ENCODE peak calls at places on chromosomes 3 and 15, in seven cellular contexts. One of them, this sample, is unnamed.

GRCh38 chr3:10263549-10264363 is 15.5 kb downstream of the TATDN2 start:
- DNase-seq in sigmoid colon: peak
- DNase-seq in upper lobe of right lung: no peak
- DNase-seq in fibroblast of lung: peak
- DNase-seq in pancreas: no peak
- DNase-seq in fibroblast of mammary gland: peak
- DNase-seq in AG10803: peak
- DNase-seq in this sample: peak

GRCh38 chr15:55742927-55743614 is at the start of gene PRTG:
- DNase-seq in pancreas: peak
- DNase-seq in sigmoid colon: peak
- DNase-seq in upper lobe of right lung: peak
- DNase-seq in AG10803: peak
- DNase-seq in fibroblast of lung: peak
- DNase-seq in fibroblast of mammary gland: peak
- DNase-seq in this sample: peak

GRCh38 chr3:108305484-108306172 is 9.3 kb downstream of the HHLA2 start:
- DNase-seq in fibroblast of mammary gland: peak
- DNase-seq in sigmoid colon: no peak
- DNase-seq in fibroblast of lung: no peak
- DNase-seq in upper lobe of right lung: peak
- DNase-seq in pancreas: peak
- DNase-seq in AG10803: no peak
- DNase-seq in this sample: no peak

GRCh38 chr3:112437146-112438022 is 61.9 kb downstream of the BTLA start:
- DNase-seq in fibroblast of lung: peak
- DNase-seq in AG10803: peak
- DNase-seq in upper lobe of right lung: no peak
- DNase-seq in fibroblast of mammary gland: peak
- DNase-seq in pancreas: peak
- DNase-seq in sigmoid colon: no peak
- DNase-seq in this sample: peak

GRCh38 chr3:99009851-99010250 is 108.4 kb upstream of the DCBLD2 start:
- DNase-seq in sigmoid colon: no peak
- DNase-seq in pancreas: no peak
- DNase-seq in fibroblast of mammary gland: no peak
- DNase-seq in fibroblast of lung: no peak
- DNase-seq in upper lobe of right lung: no peak
- DNase-seq in AG10803: no peak
- DNase-seq in this sample: no peak

GRCh38 chr3:122295286-122295685 is 29.8 kb upstream of the CSTA start:
- DNase-seq in fibroblast of lung: no peak
- DNase-seq in upper lobe of right lung: no peak
- DNase-seq in AG10803: no peak
- DNase-seq in fibroblast of mammary gland: no peak
- DNase-seq in sigmoid colon: no peak
- DNase-seq in pancreas: no peak
- DNase-seq in this sample: no peak

GRCh38 chr3:36700537-36701248 is 63.7 kb downstream of the DCLK3 start:
- DNase-seq in fibroblast of lung: peak
- DNase-seq in pancreas: no peak
- DNase-seq in fibroblast of mammary gland: peak
- DNase-seq in upper lobe of right lung: peak
- DNase-seq in sigmoid colon: no peak
- DNase-seq in AG10803: peak
- DNase-seq in this sample: peak

GRCh38 chr3:23019596-23020300 is 183.4 kb upstream of the UBE2E2 start:
- DNase-seq in sigmoid colon: no peak
- DNase-seq in AG10803: peak
- DNase-seq in upper lobe of right lung: no peak
- DNase-seq in fibroblast of mammary gland: no peak
- DNase-seq in fibroblast of lung: peak
- DNase-seq in pancreas: no peak
- DNase-seq in this sample: no peak

GRCh38 chr3:138963161-138963560 is 16.1 kb downstream of the FOXL2NB start:
- DNase-seq in AG10803: no peak
- DNase-seq in upper lobe of right lung: no peak
- DNase-seq in pancreas: no peak
- DNase-seq in fibroblast of mammary gland: no peak
- DNase-seq in sigmoid colon: no peak
- DNase-seq in fibroblast of lung: no peak
- DNase-seq in this sample: no peak

GRCh38 chr3:108090066-108090700 is 648 bp downstream of the CD47 start:
- DNase-seq in pancreas: no peak
- DNase-seq in fibroblast of mammary gland: peak
- DNase-seq in fibroblast of lung: peak
- DNase-seq in AG10803: peak
- DNase-seq in upper lobe of right lung: no peak
- DNase-seq in sigmoid colon: peak
- DNase-seq in this sample: no peak

GRCh38 chr3:11346416-11346815 is 74.2 kb downstream of the ATG7 start:
- DNase-seq in fibroblast of mammary gland: no peak
- DNase-seq in sigmoid colon: no peak
- DNase-seq in fibroblast of lung: peak
- DNase-seq in AG10803: peak
- DNase-seq in pancreas: no peak
- DNase-seq in upper lobe of right lung: no peak
- DNase-seq in this sample: no peak

GRCh38 chr3:54950391-54951003 is 22.6 kb upstream of the LRTM1 start:
- DNase-seq in fibroblast of lung: no peak
- DNase-seq in upper lobe of right lung: no peak
- DNase-seq in sigmoid colon: no peak
- DNase-seq in AG10803: no peak
- DNase-seq in fibroblast of mammary gland: no peak
- DNase-seq in pancreas: no peak
- DNase-seq in this sample: no peak

GRCh38 chr15:57500979-57501576 is 90.6 kb upstream of the MYZAP start:
- DNase-seq in pancreas: no peak
- DNase-seq in fibroblast of lung: peak
- DNase-seq in upper lobe of right lung: no peak
- DNase-seq in fibroblast of mammary gland: peak
- DNase-seq in AG10803: peak
- DNase-seq in sigmoid colon: no peak
- DNase-seq in this sample: peak

GRCh38 chr3:147758786-147759185 is 349.6 kb downstream of the ZIC1 start:
- DNase-seq in sigmoid colon: no peak
- DNase-seq in pancreas: no peak
- DNase-seq in upper lobe of right lung: no peak
- DNase-seq in fibroblast of mammary gland: peak
- DNase-seq in AG10803: peak
- DNase-seq in fibroblast of lung: peak
- DNase-seq in this sample: no peak

GRCh38 chr15:101528108-101528916 is 38.8 kb upstream of the PCSK6 start:
- DNase-seq in upper lobe of right lung: no peak
- DNase-seq in pancreas: peak
- DNase-seq in sigmoid colon: peak
- DNase-seq in fibroblast of lung: no peak
- DNase-seq in AG10803: peak
- DNase-seq in fibroblast of mammary gland: no peak
- DNase-seq in this sample: no peak

GRCh38 chr3:99965681-99966408 is 148.2 kb downstream of the CMSS1 start:
- DNase-seq in upper lobe of right lung: no peak
- DNase-seq in fibroblast of lung: no peak
- DNase-seq in fibroblast of mammary gland: no peak
- DNase-seq in AG10803: no peak
- DNase-seq in pancreas: no peak
- DNase-seq in sigmoid colon: no peak
- DNase-seq in this sample: no peak

GRCh38 chr3:66428733-66429132 is 72.1 kb downstream of the LRIG1 start:
- DNase-seq in fibroblast of lung: peak
- DNase-seq in sigmoid colon: peak
- DNase-seq in upper lobe of right lung: no peak
- DNase-seq in pancreas: peak
- DNase-seq in fibroblast of mammary gland: peak
- DNase-seq in AG10803: peak
- DNase-seq in this sample: peak

GRCh38 chr15:69841046-69841828 is 256.5 kb downstream of the TLE3 start:
- DNase-seq in fibroblast of mammary gland: no peak
- DNase-seq in sigmoid colon: no peak
- DNase-seq in upper lobe of right lung: no peak
- DNase-seq in AG10803: peak
- DNase-seq in fibroblast of lung: no peak
- DNase-seq in pancreas: no peak
- DNase-seq in this sample: peak

GRCh38 chr15:63915888-63916731 is 82.4 kb upstream of the HERC1 start:
- DNase-seq in pancreas: no peak
- DNase-seq in AG10803: peak
- DNase-seq in sigmoid colon: no peak
- DNase-seq in fibroblast of lung: peak
- DNase-seq in upper lobe of right lung: no peak
- DNase-seq in fibroblast of mammary gland: no peak
- DNase-seq in this sample: peak

GRCh38 chr15:52144656-52145055 is 32.1 kb upstream of the BCL2L10 start:
- DNase-seq in pancreas: no peak
- DNase-seq in fibroblast of lung: peak
- DNase-seq in fibroblast of mammary gland: peak
- DNase-seq in AG10803: peak
- DNase-seq in upper lobe of right lung: no peak
- DNase-seq in sigmoid colon: no peak
- DNase-seq in this sample: peak

GRCh38 chr3:191499307-191500125 is 38.6 kb downstream of the PYDC2 start:
- DNase-seq in pancreas: peak
- DNase-seq in sigmoid colon: peak
- DNase-seq in fibroblast of lung: peak
- DNase-seq in upper lobe of right lung: peak
- DNase-seq in fibroblast of mammary gland: peak
- DNase-seq in AG10803: peak
- DNase-seq in this sample: peak

GRCh38 chr15:79047676-79048439 is 42.7 kb downstream of the RASGRF1 start:
- DNase-seq in upper lobe of right lung: peak
- DNase-seq in sigmoid colon: peak
- DNase-seq in pancreas: peak
- DNase-seq in AG10803: no peak
- DNase-seq in fibroblast of lung: no peak
- DNase-seq in fibroblast of mammary gland: no peak
- DNase-seq in this sample: no peak

GRCh38 chr15:60844431-60845174 is 365.7 kb upstream of the ICE2 start:
- DNase-seq in sigmoid colon: no peak
- DNase-seq in upper lobe of right lung: no peak
- DNase-seq in fibroblast of mammary gland: no peak
- DNase-seq in fibroblast of lung: no peak
- DNase-seq in AG10803: no peak
- DNase-seq in pancreas: no peak
- DNase-seq in this sample: no peak

GRCh38 chr3:192417012-192417411 is 310.3 kb downstream of the FGF12 start:
- DNase-seq in upper lobe of right lung: no peak
- DNase-seq in fibroblast of lung: peak
- DNase-seq in AG10803: no peak
- DNase-seq in sigmoid colon: no peak
- DNase-seq in fibroblast of mammary gland: no peak
- DNase-seq in pancreas: no peak
- DNase-seq in this sample: no peak

GRCh38 chr15:23642413-23643044 is 5.1 kb downstream of the MAGEL2 start:
- DNase-seq in AG10803: peak
- DNase-seq in pancreas: peak
- DNase-seq in sigmoid colon: peak
- DNase-seq in upper lobe of right lung: peak
- DNase-seq in fibroblast of lung: peak
- DNase-seq in fibroblast of mammary gland: peak
- DNase-seq in this sample: peak

GRCh38 chr3:74897006-74897405 is 282.5 kb upstream of the CNTN3 start:
- DNase-seq in fibroblast of lung: no peak
- DNase-seq in upper lobe of right lung: no peak
- DNase-seq in fibroblast of mammary gland: peak
- DNase-seq in pancreas: no peak
- DNase-seq in AG10803: peak
- DNase-seq in sigmoid colon: no peak
- DNase-seq in this sample: peak
- TF ChIP-seq CTCF in fibroblast of lung: peak
- TF ChIP-seq CTCF in upper lobe of right lung: peak
- TF ChIP-seq CTCF in fibroblast of mammary gland: peak
- TF ChIP-seq CTCF in pancreas: no peak
- TF ChIP-seq CTCF in AG10803: peak
- TF ChIP-seq CTCF in sigmoid colon: no peak
- TF ChIP-seq CTCF in this sample: peak

DNA sequence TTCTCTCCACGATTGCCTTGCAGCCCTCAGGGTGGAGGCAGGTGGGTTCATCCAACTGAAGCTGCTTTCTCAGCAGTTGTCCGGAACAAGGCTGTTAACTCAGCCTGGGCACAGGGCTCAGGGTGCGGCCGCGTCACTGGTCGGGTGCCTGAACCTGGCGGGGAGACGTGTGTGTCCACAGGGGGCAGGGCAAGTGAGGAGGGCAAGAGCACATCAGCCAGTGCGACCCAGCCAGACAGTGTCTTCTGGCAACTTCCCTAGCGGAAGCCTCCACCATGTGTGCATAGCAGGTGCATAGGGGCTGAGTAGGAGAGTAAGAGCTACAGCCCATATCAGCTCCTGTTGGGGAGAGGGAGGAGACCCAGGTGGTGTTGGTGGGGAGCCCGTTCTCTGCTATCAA is 150.4 kb upstream of the THRB start:
- DNase-seq in AG10803: no peak
- DNase-seq in sigmoid colon: no peak
- DNase-seq in upper lobe of right lung: no peak
- DNase-seq in fibroblast of lung: no peak
- DNase-seq in pancreas: peak
- DNase-seq in fibroblast of mammary gland: no peak
- DNase-seq in this sample: no peak
- H3K4me3 ChIP-seq in AG10803: no peak
- H3K4me3 ChIP-seq in sigmoid colon: no peak
- H3K4me3 ChIP-seq in upper lobe of right lung: no peak
- H3K4me3 ChIP-seq in fibroblast of lung: no peak
- H3K4me3 ChIP-seq in pancreas: no peak
- H3K4me3 ChIP-seq in fibroblast of mammary gland: no peak
- H3K4me3 ChIP-seq in this sample: no peak

DNA sequence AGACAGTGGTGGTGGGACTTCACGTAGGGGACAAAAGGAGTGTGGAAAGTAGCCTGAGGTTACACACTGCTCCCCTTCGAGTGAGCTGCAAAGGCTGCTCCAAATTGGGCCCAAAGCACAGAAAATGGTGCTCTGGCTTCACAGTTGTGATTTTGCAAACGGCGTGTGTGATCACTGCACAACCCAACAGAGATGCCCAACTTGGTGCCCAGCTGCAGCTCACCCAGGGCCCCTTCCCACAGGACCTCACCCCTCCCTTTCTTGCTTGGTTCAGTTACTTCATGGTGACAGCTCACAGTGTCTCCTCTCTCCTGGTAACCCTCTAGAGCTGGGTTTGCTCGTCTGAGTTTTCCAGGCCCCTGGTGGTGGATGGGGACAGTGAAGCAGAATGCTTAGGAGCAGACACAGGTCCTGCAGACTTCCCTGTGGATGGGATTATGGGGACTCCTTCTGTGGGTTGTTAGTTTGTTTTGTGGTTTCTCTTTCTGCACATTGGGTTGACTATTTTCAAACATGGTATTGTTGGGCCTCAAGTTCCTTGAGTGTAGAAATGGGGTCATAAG is 98.3 kb downstream of the TOP2B start:
- DNase-seq in fibroblast of mammary gland: no peak
- DNase-seq in upper lobe of right lung: no peak
- DNase-seq in pancreas: no peak
- DNase-seq in sigmoid colon: no peak
- DNase-seq in AG10803: no peak
- DNase-seq in fibroblast of lung: no peak
- DNase-seq in this sample: no peak
- TF ChIP-seq CTCF in fibroblast of mammary gland: no peak
- TF ChIP-seq CTCF in upper lobe of right lung: no peak
- TF ChIP-seq CTCF in pancreas: no peak
- TF ChIP-seq CTCF in sigmoid colon: no peak
- TF ChIP-seq CTCF in AG10803: no peak
- TF ChIP-seq CTCF in fibroblast of lung: no peak
- TF ChIP-seq CTCF in this sample: no peak

GRCh38 chr3:64266065-64266874 is 41.0 kb upstream of the PRICKLE2 start:
- DNase-seq in pancreas: no peak
- DNase-seq in upper lobe of right lung: no peak
- DNase-seq in fibroblast of mammary gland: peak
- DNase-seq in AG10803: peak
- DNase-seq in sigmoid colon: peak
- DNase-seq in fibroblast of lung: peak
- DNase-seq in this sample: peak
- H3K4me3 ChIP-seq in pancreas: no peak
- H3K4me3 ChIP-seq in upper lobe of right lung: peak
- H3K4me3 ChIP-seq in fibroblast of mammary gland: peak
- H3K4me3 ChIP-seq in AG10803: peak
- H3K4me3 ChIP-seq in sigmoid colon: peak
- H3K4me3 ChIP-seq in fibroblast of lung: peak
- H3K4me3 ChIP-seq in this sample: peak